ENCODE peak calls at places on chromosomes 3 and 15, in four cellular contexts. K is stimulated activated CD4-positive, alpha-beta T cell treated with anti-CD3 and anti-CD28 coated beads, Interleukin-1b, Interleukin-23, amount 100 ng/mL, for 1 hour; T is RCC 7860; E is NCI-H2227 treated with DMSO at 0.1 percent for 48 hours. L is an unnamed sample.

GRCh38 chr3:46881819-46882376 is 4.4 kb downstream of the PTH1R start:
- DNase-seq in T (no peak), E (no peak), K (no peak), L (no peak)

GRCh38 chr3:8793242-8793641 is 23.8 kb upstream of the OXTR start:
- DNase-seq in T (peak), K (no peak), E (no peak), L (peak)

GRCh38 chr15:64688179-64688578 is 87.2 kb downstream of the RBPMS2 start:
- DNase-seq in E (no peak), T (no peak), K (no peak), L (no peak)

GRCh38 chr15:73367624-73368300 is 996 bp downstream of the HCN4 start:
- DNase-seq in E (no peak), K (no peak), T (no peak), L (no peak)

GRCh38 chr3:174337227-174337626 is 521.9 kb upstream of the NAALADL2 start:
- DNase-seq in E (no peak), K (no peak), T (no peak), L (no peak)

GRCh38 chr3:123656691-123657090 is 71.8 kb upstream of the HACD2 start:
- DNase-seq in E (no peak), T (no peak), K (no peak), L (no peak)

GRCh38 chr15:100433304-100433703 is 91.5 kb upstream of the ADAMTS17 start:
- DNase-seq in T (no peak), E (no peak), K (no peak), L (no peak)

GRCh38 chr3:36362973-36363372 is 17.3 kb upstream of the STAC start:
- DNase-seq in E (no peak), K (no peak), T (peak), L (peak)

GRCh38 chr3:65783117-65783516 is 255.6 kb downstream of the MAGI1 start:
- DNase-seq in T (no peak), E (no peak), K (no peak), L (no peak)

GRCh38 chr15:55791576-55792400 is 48.8 kb upstream of the PRTG start:
- DNase-seq in T (no peak), E (no peak), K (no peak), L (peak)

GRCh38 chr3:127622772-127623576 is 6.0 kb upstream of the PODXL2 start:
- DNase-seq in T (no peak), K (no peak), E (no peak), L (no peak)

GRCh38 chr3:66665021-66665695 is 164.3 kb upstream of the LRIG1 start:
- DNase-seq in E (no peak), K (no peak), T (no peak), L (no peak)

GRCh38 chr15:25989327-25989726 is 126.2 kb upstream of the ATP10A start:
- DNase-seq in E (no peak), T (no peak), K (no peak), L (no peak)

GRCh38 chr15:33871911-33872760 is 96.2 kb upstream of the CHRM5 start:
- DNase-seq in T (no peak), K (no peak), E (no peak), L (no peak)

GRCh38 chr15:40697916-40698315 is 2.9 kb downstream of the RAD51 start:
- DNase-seq in T (no peak), K (no peak), E (no peak), L (no peak)

GRCh38 chr15:90644526-90644925 is 72.6 kb upstream of the BLM start:
- DNase-seq in K (no peak), E (no peak), T (no peak), L (no peak)

GRCh38 chr3:14324224-14324944 is 78.0 kb upstream of the SLC6A6 start:
- DNase-seq in K (no peak), E (no peak), T (peak), L (peak)

GRCh38 chr3:185046623-185047022 is 106.2 kb downstream of the C3orf70 start:
- DNase-seq in E (no peak), T (no peak), K (no peak), L (no peak)

GRCh38 chr3:107367353-107367752 is 9.9 kb upstream of the CCDC54 start:
- DNase-seq in E (no peak), T (peak), K (no peak), L (peak)

GRCh38 chr15:87981969-87982368 is 274.6 kb downstream of the NTRK3 start:
- DNase-seq in E (no peak), K (no peak), T (no peak), L (no peak)

GRCh38 chr3:5016218-5017161 is 37.3 kb downstream of the BHLHE40 start:
- DNase-seq in K (no peak), T (peak), E (no peak), L (peak)

GRCh38 chr15:79849789-79850188 is 47.0 kb downstream of the MTHFS start:
- DNase-seq in K (no peak), T (no peak), E (no peak), L (peak)

GRCh38 chr15:43318990-43319771 is 11.2 kb downstream of the LCMT2 start:
- DNase-seq in T (no peak), E (no peak), K (no peak), L (no peak)

GRCh38 chr15:47194718-47195117 is 522.6 kb upstream of the SEMA6D start:
- DNase-seq in E (peak), T (peak), K (no peak), L (peak)

GRCh38 chr3:190432216-190432615 is 17.5 kb downstream of the TMEM207 start:
- DNase-seq in K (no peak), E (no peak), T (peak), L (no peak)

GRCh38 chr3:127556565-127556964 is 34.0 kb downstream of the TPRA1 start:
- DNase-seq in E (no peak), T (no peak), K (no peak), L (no peak)

GRCh38 chr3:196144383-196145105 is 62.7 kb upstream of the TFRC start:
- DNase-seq in K (no peak), E (no peak), T (no peak), L (no peak)

GRCh38 chr3:41259449-41260062 is 60.3 kb downstream of the CTNNB1 start:
- DNase-seq in E (no peak), T (no peak), K (no peak), L (no peak)

GRCh38 chr15:85329561-85330421 is 50.6 kb upstream of the AKAP13 start:
- DNase-seq in K (no peak), T (peak), E (no peak), L (no peak)

GRCh38 chr3:185943363-185944106 is 5.7 kb upstream of the TRA2B start:
- DNase-seq in E (peak), T (peak), K (peak), L (peak)

GRCh38 chr3:196320110-196320509 is 2.1 kb upstream of the DYNLT2B start:
- DNase-seq in K (no peak), E (no peak), T (no peak), L (no peak)

GRCh38 chr15:81394609-81395008 is 20.6 kb upstream of the TMC3 start:
- DNase-seq in K (no peak), T (no peak), E (no peak), L (no peak)

GRCh38 chr15:34001536-34001935 is 33.2 kb downstream of the CHRM5 start:
- DNase-seq in E (no peak), K (no peak), T (no peak), L (no peak)

GRCh38 chr15:26771917-26772587 is 814 bp downstream of the GABRB3 start:
- DNase-seq in E (no peak), T (no peak), K (no peak), L (no peak)

GRCh38 chr3:24682141-24682547 is 187.5 kb upstream of the THRB start:
- DNase-seq in E (no peak), T (no peak), K (no peak), L (no peak)

L was measured in ACHN.